ENCODE peak calls at places on chromosomes 5 and 9, in five cellular contexts. Y is NT2/D1, V is H9, T is fibroblast of lung, N is right atrium auricular region. S is an unnamed sample.

GRCh38 chr9:87278971-87279731 is 218.5 kb upstream of the DAPK1 start:
- DNase-seq in T (peak; percentile 63), N (no peak), V (no peak), Y (no peak), S (peak; percentile 66)

GRCh38 chr9:137269231-137269772 is 8.2 kb upstream of the TOR4A start:
- DNase-seq in Y (no peak), T (no peak), V (no peak), N (no peak), S (peak; percentile 35)

GRCh38 chr5:6446626-6447309 is 1.9 kb upstream of the UBE2QL1 start:
- DNase-seq in V (no peak), Y (no peak), N (peak; percentile 54), T (no peak), S (no peak)

GRCh38 chr9:109975574-109976327 is 195.8 kb downstream of the PALM2AKAP2 start:
- DNase-seq in N (no peak), V (no peak), T (peak; percentile 98), Y (no peak), S (no peak)

GRCh38 chr5:111762895-111763294 is 5.9 kb upstream of the NREP start:
- DNase-seq in V (no peak), T (peak; percentile 65), Y (no peak), N (no peak), S (no peak)

GRCh38 chr5:149203896-149204544 is 62.7 kb downstream of the ABLIM3 start:
- DNase-seq in V (no peak), N (no peak), T (peak; percentile 86), Y (no peak), S (peak; percentile 13)

GRCh38 chr5:88724201-88724600 is 158.8 kb downstream of the MEF2C start:
- DNase-seq in Y (no peak), V (no peak), T (peak; percentile 21), N (no peak), S (peak; percentile 18)

GRCh38 chr9:126523621-126524111 is 90.1 kb upstream of the LMX1B start:
- DNase-seq in T (no peak), V (no peak), N (peak; percentile 79), Y (no peak), S (no peak)

GRCh38 chr9:99012957-99013512 is 69.3 kb downstream of the COL15A1 start:
- DNase-seq in N (peak; percentile 30), T (no peak), Y (no peak), V (no peak), S (no peak)

GRCh38 chr5:176400382-176401156 is 12.0 kb downstream of the HIGD2A start:
- DNase-seq in V (no peak), N (no peak), T (no peak), Y (no peak), S (no peak)

GRCh38 chr5:151924564-151925395 is at the start of gene GLRA1:
- DNase-seq in V (peak; percentile 74), N (no peak), Y (peak; percentile 46), T (peak; percentile 51), S (peak; percentile 64)

GRCh38 chr9:17063535-17064135 is 71.2 kb upstream of the CNTLN start:
- DNase-seq in Y (peak; percentile 46), V (peak; percentile 42), T (peak; percentile 48), N (no peak), S (peak; percentile 76)

GRCh38 chr5:170632985-170633234 is 129.1 kb downstream of the KCNIP1 start:
- DNase-seq in V (peak; percentile 92), T (no peak), N (no peak), Y (no peak), S (no peak)

GRCh38 chr9:121259935-121260334 is 8.0 kb upstream of the GSN start:
- DNase-seq in N (no peak), V (no peak), T (no peak), Y (no peak), S (no peak)

GRCh38 chr5:82205005-82205404 is 73.1 kb downstream of the RPS23 start:
- DNase-seq in T (no peak), N (no peak), V (no peak), Y (no peak), S (no peak)

GRCh38 chr9:126617003-126617739 is 3.4 kb downstream of the LMX1B start:
- DNase-seq in Y (no peak), V (peak; percentile 37), N (no peak), T (no peak), S (no peak)

DNA sequence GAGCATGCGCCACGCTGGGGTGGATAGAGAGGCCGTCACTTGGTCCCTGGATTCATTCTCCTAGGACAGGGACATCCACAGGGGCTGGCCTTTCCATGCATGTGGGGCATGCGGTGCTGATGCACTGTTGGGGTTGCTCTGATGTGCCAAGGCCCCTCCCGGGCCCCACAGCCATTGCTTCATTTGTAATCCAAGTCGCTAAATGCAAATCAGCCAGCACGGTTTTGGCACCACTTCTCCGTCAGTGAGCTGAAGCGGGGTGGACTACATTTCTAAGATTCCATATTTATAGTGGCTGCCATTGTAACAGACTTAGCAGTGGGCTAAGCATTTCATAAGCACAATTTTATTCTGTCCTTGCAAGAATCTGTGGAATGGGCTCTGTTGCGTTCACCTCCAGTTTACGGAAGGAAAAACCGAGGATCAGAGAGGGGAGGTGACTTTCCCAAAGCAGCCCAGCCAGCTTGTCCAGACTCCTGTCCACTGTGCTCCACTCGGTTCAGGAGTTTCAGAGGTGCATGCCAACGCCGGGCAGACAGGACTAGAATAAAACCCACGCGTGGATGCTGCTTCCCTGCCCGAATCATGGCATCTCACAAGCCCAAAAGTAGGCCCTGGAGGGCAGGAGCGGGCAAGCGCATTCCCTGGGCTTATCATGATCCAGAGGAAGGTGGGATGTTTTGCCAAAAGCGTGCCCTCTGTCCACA is 102.6 kb upstream of the COL5A1 start:
- DNase-seq in T (no peak), Y (no peak), N (no peak), V (no peak), S (no peak)
- H3K4me1 ChIP-seq in T (peaks cover 13% of the 10 kb centered on the region), Y (no peaks in the 10 kb centered on the region), N (peaks cover 8% of the 10 kb centered on the region), V (no peaks in the 10 kb centered on the region), S (peaks cover 32% of the 10 kb centered on the region)

DNA sequence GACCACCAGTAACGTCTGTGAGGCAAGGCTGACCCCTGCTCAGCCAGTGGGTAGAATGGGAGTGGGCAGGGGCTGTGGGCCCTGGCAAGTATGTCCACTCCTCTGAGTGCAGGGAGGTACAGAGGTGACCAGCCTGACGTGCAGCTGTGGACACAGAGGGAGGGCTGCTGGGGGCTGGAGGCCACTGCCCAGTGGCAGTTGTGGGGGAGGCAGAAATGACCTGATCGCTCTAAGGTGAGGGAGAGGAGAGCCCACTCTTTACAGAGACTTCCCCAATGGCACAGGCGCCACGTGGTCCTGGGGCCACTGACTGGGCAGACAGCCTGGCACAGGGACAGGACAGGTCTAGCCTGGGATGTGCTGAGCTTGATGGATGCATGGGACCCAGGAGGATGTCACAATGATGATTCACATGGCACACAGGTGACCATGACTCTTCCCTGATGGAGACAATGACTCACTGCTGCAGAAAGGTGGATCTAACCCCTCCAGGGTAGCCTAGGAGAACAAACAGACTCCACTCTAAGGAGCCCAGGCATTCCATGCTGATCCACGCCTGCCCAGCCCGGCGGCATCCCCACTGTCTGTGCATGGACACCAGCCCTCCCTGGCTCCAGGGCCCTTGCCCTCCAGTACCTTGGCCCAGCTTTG is 7.7 kb downstream of the LPCAT1 start:
- DNase-seq in T (peak; percentile 45), N (peak; percentile 53), V (peak; percentile 62), Y (no peak), S (no peak)
- H3K4me1 ChIP-seq in T (peaks cover 30% of the 10 kb centered on the region), N (peaks cover 6% of the 10 kb centered on the region), V (peaks cover 20% of the 10 kb centered on the region), Y (peaks cover 50% of the 10 kb centered on the region), S (peaks cover 13% of the 10 kb centered on the region)

GRCh38 chr9:693460-694390 is 147.8 kb upstream of the DMRT1 start:
- DNase-seq in Y (no peak), V (no peak), N (peak; percentile 78), T (peak; percentile 90), S (peak; percentile 78)

GRCh38 chr9:694499-695154 is 146.9 kb upstream of the DMRT1 start:
- DNase-seq in N (no peak), T (peak; percentile 97), Y (no peak), V (no peak), S (peak; percentile 86)

GRCh38 chr9:691825-692363 is 149.6 kb upstream of the DMRT1 start:
- DNase-seq in V (no peak), T (no peak), Y (no peak), N (no peak), S (no peak)

GRCh38 chr9:690517-691111 is 150.9 kb upstream of the DMRT1 start:
- DNase-seq in N (no peak), Y (no peak), T (no peak), V (no peak), S (no peak)

GRCh38 chr9:692636-693459 is 148.6 kb upstream of the DMRT1 start:
- DNase-seq in N (no peak), V (no peak), T (no peak), Y (no peak), S (peak; percentile 69)
- H3K4me1 ChIP-seq in N (peaks cover 74% of the 10 kb centered on the region), V (peaks cover 7% of the 10 kb centered on the region), T (peaks cover 31% of the 10 kb centered on the region), Y (no peaks in the 10 kb centered on the region), S (peaks cover 78% of the 10 kb centered on the region)

GRCh38 chr5:180290568-180291233 is 1.2 kb downstream of the MAPK9 start:
- DNase-seq in Y (no peak), N (no peak), T (no peak), V (no peak), S (no peak)

GRCh38 chr5:180291943-180292831 is at the start of gene MAPK9:
- DNase-seq in V (peak; percentile 81), Y (peak; percentile 55), N (peak; percentile 80), T (peak; percentile 66), S (peak; percentile 96)

GRCh38 chr5:180289433-180289832 is 2.5 kb downstream of the MAPK9 start:
- DNase-seq in N (no peak), Y (no peak), V (no peak), T (no peak), S (no peak)

GRCh38 chr5:180289966-180290365 is 1.9 kb downstream of the MAPK9 start:
- DNase-seq in T (no peak), V (no peak), N (no peak), Y (no peak), S (no peak)

DNA sequence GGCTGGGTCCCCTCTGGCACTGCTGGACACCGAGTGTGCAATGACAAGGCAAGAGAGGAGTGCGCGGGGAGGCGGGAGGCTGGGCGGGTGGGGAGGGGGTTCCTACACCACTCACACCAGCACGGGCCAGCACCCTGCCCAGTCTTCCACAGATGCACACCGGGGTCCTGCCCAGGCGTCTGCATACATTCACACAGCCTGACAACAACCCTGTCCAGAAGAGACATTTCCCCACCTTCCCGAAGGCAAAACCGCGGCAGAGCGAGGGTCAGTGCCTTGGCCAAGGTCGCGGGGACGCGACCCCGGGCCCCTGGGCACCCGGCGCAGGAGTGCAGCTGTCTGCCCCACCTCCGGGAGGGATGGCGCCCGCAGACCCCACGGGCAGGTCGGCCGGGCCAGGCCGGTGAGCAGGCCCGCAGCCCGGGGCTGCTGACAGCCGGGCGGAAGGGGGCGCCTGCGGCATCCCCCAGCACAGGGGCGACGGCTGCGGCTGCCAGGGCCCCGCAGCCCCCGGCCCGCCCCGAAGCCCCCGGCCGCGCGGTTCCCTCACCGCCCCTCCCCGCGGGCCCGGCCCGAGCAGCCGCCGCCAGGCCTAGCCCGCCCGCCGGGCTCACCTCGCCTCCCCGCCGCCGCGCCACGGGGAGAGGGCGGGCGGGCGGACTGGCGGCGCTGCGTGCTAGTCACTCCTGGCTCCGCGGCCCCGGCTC is 496 bp downstream of the MAPK9 start:
- DNase-seq in N (peak; percentile 47), V (no peak), Y (no peak), T (no peak), S (peak; percentile 32)
- H3K4me1 ChIP-seq in N (peaks cover 34% of the 10 kb centered on the region), V (peaks cover 2% of the 10 kb centered on the region), Y (peaks cover 11% of the 10 kb centered on the region), T (peaks cover 4% of the 10 kb centered on the region), S (peaks cover 29% of the 10 kb centered on the region)

GRCh38 chr9:93232388-93232965 is 48.5 kb downstream of the WNK2 start:
- DNase-seq in V (no peak), N (no peak), Y (no peak), T (no peak), S (no peak)
- H3K4me1 ChIP-seq in V (no peaks in the 10 kb centered on the region), N (peaks cover 52% of the 10 kb centered on the region), Y (no peaks in the 10 kb centered on the region), T (no peaks in the 10 kb centered on the region), S (no peaks in the 10 kb centered on the region)

GRCh38 chr5:16907270-16907669 is 28.8 kb downstream of the MYO10 start:
- DNase-seq in Y (no peak), V (no peak), T (no peak), N (no peak), S (no peak)
- H3K4me1 ChIP-seq in Y (peaks cover 2% of the 10 kb centered on the region), V (peaks cover 4% of the 10 kb centered on the region), T (peaks cover 4% of the 10 kb centered on the region), N (no peaks in the 10 kb centered on the region), S (peaks cover 9% of the 10 kb centered on the region)

GRCh38 chr5:10446490-10446889 is 4.8 kb downstream of the ROPN1L start:
- DNase-seq in V (no peak), Y (no peak), N (no peak), T (no peak), S (no peak)
- H3K4me1 ChIP-seq in V (peaks cover 4% of the 10 kb centered on the region), Y (peaks cover 2% of the 10 kb centered on the region), N (peaks cover 9% of the 10 kb centered on the region), T (peaks cover 6% of the 10 kb centered on the region), S (peaks cover 14% of the 10 kb centered on the region)